ENCODE peak calls at places on chromosomes 4 and X, in six cellular contexts. M, E, Y, C, P and O are unnamed samples.

GRCh38 chrX:111854778-111855490 is 21.0 kb upstream of the TRPC5OS start:
- DNase-seq in M (no peak), E (no peak), Y (no peak), C (no peak), P (no peak), O (no peak)

GRCh38 chr4:77174426-77174825 is 17.4 kb downstream of the CCNG2 start:
- DNase-seq in M (no peak), E (no peak), Y (no peak), C (no peak), P (no peak), O (no peak)

GRCh38 chr4:74431113-74431826 is 13.7 kb upstream of the AREG start:
- DNase-seq in M (no peak), E (no peak), Y (no peak), C (no peak), P (no peak), O (no peak)

GRCh38 chr4:2946812-2947600 is 16.2 kb downstream of the NOP14 start:
- DNase-seq in M (no peak), E (no peak), Y (no peak), C (no peak), P (no peak), O (no peak)

GRCh38 chr4:109020861-109021260 is 258.0 kb upstream of the ETNPPL start:
- DNase-seq in M (no peak), E (no peak), Y (no peak), C (no peak), P (no peak), O (no peak)

GRCh38 chr4:138090145-138090917 is 151.8 kb downstream of the SLC7A11 start:
- DNase-seq in M (peak; percentile 56), E (peak; percentile 21), Y (no peak), C (peak; percentile 52), P (peak; percentile 46), O (no peak)

GRCh38 chr4:72974694-72975487 is 94.6 kb downstream of the COX18 start:
- DNase-seq in M (no peak), E (no peak), Y (no peak), C (no peak), P (no peak), O (no peak)

GRCh38 chrX:16825306-16826035 is 39.2 kb downstream of the TXLNG start:
- DNase-seq in M (no peak), E (no peak), Y (no peak), C (no peak), P (no peak), O (no peak)

GRCh38 chr4:88097301-88097700 is 61.1 kb downstream of the ABCG2 start:
- DNase-seq in M (no peak), E (no peak), Y (no peak), C (no peak), P (no peak), O (no peak)

GRCh38 chr4:112704322-112704721 is 67.4 kb downstream of the LARP7 start:
- DNase-seq in M (no peak), E (no peak), Y (no peak), C (no peak), P (no peak), O (no peak)

GRCh38 chr4:2243682-2244380 is 1.9 kb upstream of the HAUS3 start:
- DNase-seq in M (peak; percentile 26), E (no peak), Y (no peak), C (peak; percentile 9), P (peak; percentile 67), O (no peak)

GRCh38 chrX:9147631-9148189 is 113.8 kb upstream of the FAM9B start:
- DNase-seq in M (no peak), E (no peak), Y (no peak), C (no peak), P (no peak), O (no peak)

GRCh38 chr4:114226968-114227760 is 247.7 kb upstream of the ARSJ start:
- DNase-seq in M (no peak), E (no peak), Y (no peak), C (no peak), P (no peak), O (no peak)

GRCh38 chr4:5730993-5731975 is 20.3 kb downstream of the EVC start:
- DNase-seq in M (no peak), E (no peak), Y (no peak), C (no peak), P (no peak), O (no peak)

GRCh38 chr4:71941001-71941400 is 90.8 kb upstream of the NPFFR2 start:
- DNase-seq in M (no peak), E (no peak), Y (no peak), C (no peak), P (no peak), O (no peak)

GRCh38 chr4:140195806-140196205 is 41.8 kb upstream of the MAML3 start:
- DNase-seq in M (no peak), E (no peak), Y (no peak), C (no peak), P (no peak), O (no peak)

GRCh38 chr4:55395529-55396304 is at the start of gene TMEM165:
- DNase-seq in M (peak; percentile 80), E (peak; percentile 90), Y (peak; percentile 85), C (peak; percentile 89), P (peak; percentile 94), O (peak; percentile 78)

GRCh38 chr4:88957570-88957969 is 99.4 kb downstream of the FAM13A start:
- DNase-seq in M (no peak), E (no peak), Y (no peak), C (no peak), P (no peak), O (no peak)

GRCh38 chr4:77184018-77184417 is 27.0 kb downstream of the CCNG2 start:
- DNase-seq in M (no peak), E (no peak), Y (no peak), C (no peak), P (no peak), O (no peak)

GRCh38 chr4:7073526-7074390 is 5.9 kb upstream of the GRPEL1 start:
- DNase-seq in M (peak; percentile 19), E (peak; percentile 22), Y (no peak), C (no peak), P (no peak), O (no peak)

GRCh38 chr4:107261241-107261874 is 225.2 kb upstream of the DKK2 start:
- DNase-seq in M (no peak), E (no peak), Y (no peak), C (no peak), P (no peak), O (no peak)

GRCh38 chr4:84126061-84126787 is 372.9 kb downstream of the NKX6-1 start:
- DNase-seq in M (no peak), E (no peak), Y (no peak), C (no peak), P (no peak), O (no peak)

GRCh38 chr4:44522761-44523445 is 74.3 kb upstream of the KCTD8 start:
- DNase-seq in M (no peak), E (no peak), Y (no peak), C (no peak), P (no peak), O (no peak)

GRCh38 chr4:187656953-187657352 is 338.6 kb upstream of the ZFP42 start:
- DNase-seq in M (no peak), E (no peak), Y (no peak), C (no peak), P (no peak), O (no peak)

GRCh38 chrX:16946361-16946964 is at the start of gene REPS2:
- DNase-seq in M (peak; percentile 68), E (peak; percentile 74), Y (peak; percentile 78), C (peak; percentile 89), P (peak; percentile 91), O (peak; percentile 67)

GRCh38 chr4:173345648-173346047 is 11.5 kb upstream of the HMGB2 start:
- DNase-seq in M (no peak), E (no peak), Y (no peak), C (no peak), P (no peak), O (no peak)

GRCh38 chr4:93788712-93789111 is 39.8 kb upstream of the ATOH1 start:
- DNase-seq in M (no peak), E (no peak), Y (no peak), C (no peak), P (no peak), O (no peak)

GRCh38 chrX:1392376-1393130 is 640 bp upstream of the SLC25A6 start:
- DNase-seq in M (no peak), E (no peak), Y (no peak), C (peak; percentile 50), P (no peak), O (no peak)

GRCh38 chrX:9785252-9785943 is 831 bp upstream of the SHROOM2 start:
- DNase-seq in M (no peak), E (no peak), Y (no peak), C (no peak), P (no peak), O (no peak)

GRCh38 chr4:79065262-79065661 is 126.0 kb upstream of the PAQR3 start:
- DNase-seq in M (no peak), E (no peak), Y (no peak), C (no peak), P (no peak), O (no peak)

GRCh38 chr4:813900-814299 is 12.0 kb downstream of the CPLX1 start:
- DNase-seq in M (no peak), E (no peak), Y (no peak), C (no peak), P (peak; percentile 32), O (no peak)

GRCh38 chr4:15416357-15417327 is 11.2 kb upstream of the C1QTNF7 start:
- DNase-seq in M (no peak), E (no peak), Y (no peak), C (no peak), P (no peak), O (no peak)

GRCh38 chr4:165502919-165503907 is 124.4 kb downstream of the CPE start:
- DNase-seq in M (no peak), E (no peak), Y (no peak), C (no peak), P (no peak), O (no peak)

GRCh38 chr4:185108669-185109068 is 34.4 kb upstream of the SLC25A4 start:
- DNase-seq in M (no peak), E (no peak), Y (no peak), C (no peak), P (no peak), O (no peak)

GRCh38 chr4:18850763-18851331 is 829.3 kb upstream of the LCORL start:
- DNase-seq in M (no peak), E (no peak), Y (no peak), C (no peak), P (no peak), O (no peak)

GRCh38 chrX:110032534-110033161 is 29.7 kb downstream of the TMEM164 start:
- DNase-seq in M (no peak), E (no peak), Y (no peak), C (no peak), P (no peak), O (no peak)

GRCh38 chrX:8846271-8846670 is 45.1 kb upstream of the FAM9A start:
- DNase-seq in M (no peak), E (no peak), Y (no peak), C (no peak), P (no peak), O (no peak)

GRCh38 chrX:115031989-115032388 is 14.6 kb upstream of the IL13RA2 start:
- DNase-seq in M (no peak), E (no peak), Y (no peak), C (no peak), P (no peak), O (no peak)

GRCh38 chr4:184453402-184454160 is 20.8 kb downstream of the IRF2 start:
- DNase-seq in M (no peak), E (peak; percentile 76), Y (peak; percentile 12), C (no peak), P (no peak), O (no peak)